ENCODE peak calls at places on chromosomes 1 and 21, in five cellular contexts. One of them, this sample, is unnamed.

GRCh38 chr1:48099011-48099550 is 101.9 kb upstream of the TRABD2B start:
- DNase-seq in CD8-positive, alpha-beta T cell: no peak
- DNase-seq in left ventricle myocardium inferior: no peak
- DNase-seq in SJSA1: no peak
- DNase-seq in A549: no peak
- DNase-seq in this sample: no peak

GRCh38 chr1:29789221-29789909 is 553.0 kb downstream of the PTPRU start:
- DNase-seq in SJSA1: no peak
- DNase-seq in left ventricle myocardium inferior: no peak
- DNase-seq in CD8-positive, alpha-beta T cell: no peak
- DNase-seq in A549: no peak
- DNase-seq in this sample: no peak

GRCh38 chr1:232059726-232060360 is 433.3 kb downstream of the DISC1 start:
- DNase-seq in CD8-positive, alpha-beta T cell: no peak
- DNase-seq in left ventricle myocardium inferior: no peak
- DNase-seq in A549: no peak
- DNase-seq in SJSA1: no peak
- DNase-seq in this sample: no peak

GRCh38 chr1:155339515-155340111 is 18.9 kb downstream of the RUSC1 start:
- DNase-seq in SJSA1: no peak
- DNase-seq in left ventricle myocardium inferior: no peak
- DNase-seq in A549: no peak
- DNase-seq in CD8-positive, alpha-beta T cell: no peak
- DNase-seq in this sample: no peak

GRCh38 chr1:52552505-52553371 is at the start of gene TUT4:
- DNase-seq in CD8-positive, alpha-beta T cell: peak; percentile 73
- DNase-seq in SJSA1: peak; percentile 86
- DNase-seq in left ventricle myocardium inferior: peak; percentile 80
- DNase-seq in A549: peak; percentile 83
- DNase-seq in this sample: peak; percentile 90

GRCh38 chr1:157770442-157771043 is 6.4 kb downstream of the FCRL2 start:
- DNase-seq in left ventricle myocardium inferior: no peak
- DNase-seq in A549: peak; percentile 10
- DNase-seq in CD8-positive, alpha-beta T cell: no peak
- DNase-seq in SJSA1: no peak
- DNase-seq in this sample: no peak

GRCh38 chr1:148385371-148386030 is 97.6 kb downstream of the PPIAL4G start:
- DNase-seq in A549: no peak
- DNase-seq in left ventricle myocardium inferior: no peak
- DNase-seq in SJSA1: no peak
- DNase-seq in CD8-positive, alpha-beta T cell: no peak
- DNase-seq in this sample: no peak

GRCh38 chr1:52365091-52365745 is 787 bp downstream of the CC2D1B start:
- DNase-seq in A549: peak; percentile 60
- DNase-seq in left ventricle myocardium inferior: peak; percentile 52
- DNase-seq in SJSA1: peak; percentile 74
- DNase-seq in CD8-positive, alpha-beta T cell: peak; percentile 19
- DNase-seq in this sample: peak; percentile 70

GRCh38 chr1:106022312-106022902 is 1034.1 kb upstream of the PRMT6 start:
- DNase-seq in A549: no peak
- DNase-seq in SJSA1: no peak
- DNase-seq in left ventricle myocardium inferior: no peak
- DNase-seq in CD8-positive, alpha-beta T cell: no peak
- DNase-seq in this sample: no peak

GRCh38 chr1:119660253-119661078 is 12.4 kb upstream of the ZNF697 start:
- DNase-seq in A549: no peak
- DNase-seq in SJSA1: no peak
- DNase-seq in left ventricle myocardium inferior: no peak
- DNase-seq in CD8-positive, alpha-beta T cell: no peak
- DNase-seq in this sample: no peak

GRCh38 chr1:41953291-41953690 is 34.6 kb upstream of the HIVEP3 start:
- DNase-seq in SJSA1: no peak
- DNase-seq in A549: no peak
- DNase-seq in CD8-positive, alpha-beta T cell: no peak
- DNase-seq in left ventricle myocardium inferior: no peak
- DNase-seq in this sample: no peak

GRCh38 chr1:70675737-70676156 is 264.7 kb downstream of the CTH start:
- DNase-seq in left ventricle myocardium inferior: no peak
- DNase-seq in CD8-positive, alpha-beta T cell: no peak
- DNase-seq in A549: no peak
- DNase-seq in SJSA1: no peak
- DNase-seq in this sample: no peak

GRCh38 chr21:26595971-26596370 is 22.9 kb upstream of the CYYR1 start:
- DNase-seq in CD8-positive, alpha-beta T cell: no peak
- DNase-seq in left ventricle myocardium inferior: no peak
- DNase-seq in A549: no peak
- DNase-seq in SJSA1: no peak
- DNase-seq in this sample: no peak

GRCh38 chr1:66980745-66981367 is 56.1 kb downstream of the MIER1 start:
- DNase-seq in SJSA1: no peak
- DNase-seq in A549: peak; percentile 16
- DNase-seq in CD8-positive, alpha-beta T cell: no peak
- DNase-seq in left ventricle myocardium inferior: no peak
- DNase-seq in this sample: no peak

GRCh38 chr1:41580520-41581172 is 96.2 kb upstream of the EDN2 start:
- DNase-seq in CD8-positive, alpha-beta T cell: no peak
- DNase-seq in left ventricle myocardium inferior: no peak
- DNase-seq in SJSA1: no peak
- DNase-seq in A549: no peak
- DNase-seq in this sample: no peak

GRCh38 chr1:87927391-87928073 is 598.9 kb downstream of the LMO4 start:
- DNase-seq in CD8-positive, alpha-beta T cell: no peak
- DNase-seq in left ventricle myocardium inferior: no peak
- DNase-seq in SJSA1: no peak
- DNase-seq in A549: no peak
- DNase-seq in this sample: no peak

GRCh38 chr1:209835782-209836298 is 8.1 kb downstream of the UTP25 start:
- DNase-seq in left ventricle myocardium inferior: no peak
- DNase-seq in A549: no peak
- DNase-seq in SJSA1: no peak
- DNase-seq in CD8-positive, alpha-beta T cell: no peak
- DNase-seq in this sample: no peak

GRCh38 chr1:160205974-160206369 is 788 bp downstream of the PEA15 start:
- DNase-seq in A549: peak; percentile 48
- DNase-seq in left ventricle myocardium inferior: peak; percentile 33
- DNase-seq in SJSA1: peak; percentile 81
- DNase-seq in CD8-positive, alpha-beta T cell: peak; percentile 52
- DNase-seq in this sample: peak; percentile 57

GRCh38 chr1:88650676-88651418 is 33.2 kb upstream of the PKN2 start:
- DNase-seq in left ventricle myocardium inferior: no peak
- DNase-seq in SJSA1: no peak
- DNase-seq in A549: no peak
- DNase-seq in CD8-positive, alpha-beta T cell: no peak
- DNase-seq in this sample: no peak

GRCh38 chr1:41739061-41739955 is 179.4 kb downstream of the HIVEP3 start:
- DNase-seq in left ventricle myocardium inferior: peak; percentile 71
- DNase-seq in CD8-positive, alpha-beta T cell: peak; percentile 61
- DNase-seq in SJSA1: peak; percentile 91
- DNase-seq in A549: no peak
- DNase-seq in this sample: peak; percentile 27

GRCh38 chr1:101219919-101220695 is 16.7 kb upstream of the S1PR1 start:
- DNase-seq in left ventricle myocardium inferior: peak; percentile 55
- DNase-seq in A549: no peak
- DNase-seq in SJSA1: peak; percentile 70
- DNase-seq in CD8-positive, alpha-beta T cell: no peak
- DNase-seq in this sample: no peak

GRCh38 chr1:7621334-7622219 is 149.5 kb upstream of the VAMP3 start:
- DNase-seq in SJSA1: no peak
- DNase-seq in CD8-positive, alpha-beta T cell: no peak
- DNase-seq in A549: no peak
- DNase-seq in left ventricle myocardium inferior: no peak
- DNase-seq in this sample: peak; percentile 7

GRCh38 chr1:242178924-242179708 is 180.2 kb upstream of the MAP1LC3C start:
- DNase-seq in CD8-positive, alpha-beta T cell: no peak
- DNase-seq in SJSA1: no peak
- DNase-seq in left ventricle myocardium inferior: no peak
- DNase-seq in A549: no peak
- DNase-seq in this sample: no peak

GRCh38 chr1:57079454-57080157 is 113.8 kb upstream of the C8B start:
- DNase-seq in SJSA1: no peak
- DNase-seq in CD8-positive, alpha-beta T cell: no peak
- DNase-seq in A549: peak; percentile 2
- DNase-seq in left ventricle myocardium inferior: no peak
- DNase-seq in this sample: no peak

GRCh38 chr1:172040466-172040865 is 199.2 kb downstream of the DNM3 start:
- DNase-seq in SJSA1: peak; percentile 66
- DNase-seq in left ventricle myocardium inferior: no peak
- DNase-seq in CD8-positive, alpha-beta T cell: no peak
- DNase-seq in A549: peak; percentile 38
- DNase-seq in this sample: no peak

GRCh38 chr1:150066838-150067183 is 765 bp upstream of the VPS45 start:
- DNase-seq in A549: no peak
- DNase-seq in left ventricle myocardium inferior: peak; percentile 47
- DNase-seq in SJSA1: peak; percentile 60
- DNase-seq in CD8-positive, alpha-beta T cell: peak; percentile 35
- DNase-seq in this sample: no peak

GRCh38 chr1:112544011-112544688 is 35.4 kb downstream of the WNT2B start:
- DNase-seq in SJSA1: peak; percentile 59
- DNase-seq in left ventricle myocardium inferior: no peak
- DNase-seq in A549: peak; percentile 76
- DNase-seq in CD8-positive, alpha-beta T cell: no peak
- DNase-seq in this sample: no peak

GRCh38 chr1:53341521-53341895 is 13.6 kb upstream of the LRP8 start:
- DNase-seq in SJSA1: peak; percentile 35
- DNase-seq in CD8-positive, alpha-beta T cell: peak; percentile 2
- DNase-seq in A549: no peak
- DNase-seq in left ventricle myocardium inferior: no peak
- DNase-seq in this sample: no peak

GRCh38 chr1:41498809-41499208 is 14.3 kb upstream of the EDN2 start:
- DNase-seq in A549: peak; percentile 48
- DNase-seq in CD8-positive, alpha-beta T cell: no peak
- DNase-seq in left ventricle myocardium inferior: peak; percentile 80
- DNase-seq in SJSA1: peak; percentile 79
- DNase-seq in this sample: no peak

GRCh38 chr1:225207791-225208190 is 220.0 kb downstream of the LBR start:
- DNase-seq in A549: no peak
- DNase-seq in left ventricle myocardium inferior: no peak
- DNase-seq in CD8-positive, alpha-beta T cell: no peak
- DNase-seq in SJSA1: no peak
- DNase-seq in this sample: no peak

GRCh38 chr1:86155061-86155806 is 1.3 kb downstream of the COL24A1 start:
- DNase-seq in SJSA1: no peak
- DNase-seq in CD8-positive, alpha-beta T cell: no peak
- DNase-seq in A549: no peak
- DNase-seq in left ventricle myocardium inferior: peak; percentile 22
- DNase-seq in this sample: no peak
- H3K4me3 ChIP-seq in SJSA1: no peak overlapping the region
- H3K4me3 ChIP-seq in CD8-positive, alpha-beta T cell: no peak overlapping the region
- H3K4me3 ChIP-seq in A549: no peak overlapping the region
- H3K4me3 ChIP-seq in left ventricle myocardium inferior: peak overlapping the region; percentile 61
- H3K4me3 ChIP-seq in this sample: peak overlapping the region; percentile 33

GRCh38 chr1:183101081-183101480 is 77.9 kb downstream of the LAMC1 start:
- DNase-seq in A549: no peak
- DNase-seq in CD8-positive, alpha-beta T cell: no peak
- DNase-seq in left ventricle myocardium inferior: no peak
- DNase-seq in SJSA1: no peak
- DNase-seq in this sample: no peak
- H3K4me1 ChIP-seq in A549: peaks cover 28% of the 10 kb centered on the region
- H3K4me1 ChIP-seq in CD8-positive, alpha-beta T cell: no peaks in the 10 kb centered on the region
- H3K4me1 ChIP-seq in left ventricle myocardium inferior: peaks cover 99% of the 10 kb centered on the region
- H3K4me1 ChIP-seq in SJSA1: peaks cover 28% of the 10 kb centered on the region
- H3K4me1 ChIP-seq in this sample: peaks cover 21% of the 10 kb centered on the region

DNA sequence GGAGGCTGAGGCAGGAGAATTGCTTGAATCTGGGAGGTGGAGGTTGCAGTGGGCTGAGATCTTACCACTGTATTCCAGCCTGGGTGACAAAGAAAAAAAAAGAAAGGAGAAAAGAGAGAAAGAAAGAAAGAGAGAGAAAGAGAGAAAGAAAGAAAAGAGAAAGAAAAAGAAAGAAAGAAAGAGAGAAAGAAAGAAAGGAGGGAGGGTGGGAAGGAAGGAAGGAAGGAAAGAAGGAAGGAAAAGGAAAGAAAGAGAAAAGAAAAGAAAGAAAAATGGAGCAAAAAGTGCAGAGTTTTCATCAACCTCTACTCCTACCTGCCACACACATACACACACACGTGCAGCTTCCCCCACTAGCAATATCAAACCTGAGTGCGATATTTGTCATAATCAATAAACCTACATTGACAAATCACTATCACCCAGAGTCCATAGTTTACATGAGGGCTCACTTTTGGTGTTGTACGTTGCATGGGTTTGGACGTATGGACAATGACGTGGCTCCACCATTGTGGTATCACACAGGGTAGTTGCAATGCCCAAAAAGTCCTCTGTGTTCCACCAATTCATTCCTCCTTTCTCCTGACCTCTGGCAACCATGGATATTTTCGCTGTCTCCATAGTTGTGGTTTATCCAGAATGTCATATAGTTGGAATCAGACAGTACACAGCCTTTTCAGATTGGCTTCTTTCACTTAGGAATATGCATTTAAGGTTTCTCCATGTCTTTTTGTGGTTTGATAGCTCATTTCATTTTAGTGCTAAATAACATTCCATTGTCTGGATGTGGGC is 36.5 kb downstream of the EVA1C start:
- DNase-seq in left ventricle myocardium inferior: no peak
- DNase-seq in SJSA1: no peak
- DNase-seq in CD8-positive, alpha-beta T cell: no peak
- DNase-seq in A549: no peak
- DNase-seq in this sample: no peak
- H3K4me3 ChIP-seq in left ventricle myocardium inferior: no peak overlapping the region
- H3K4me3 ChIP-seq in SJSA1: no peak overlapping the region
- H3K4me3 ChIP-seq in CD8-positive, alpha-beta T cell: no peak overlapping the region
- H3K4me3 ChIP-seq in A549: no peak overlapping the region
- H3K4me3 ChIP-seq in this sample: no peak overlapping the region

GRCh38 chr1:206690516-206690915 is 5.8 kb downstream of the MAPKAPK2 start:
- DNase-seq in CD8-positive, alpha-beta T cell: no peak
- DNase-seq in A549: no peak
- DNase-seq in SJSA1: no peak
- DNase-seq in left ventricle myocardium inferior: peak; percentile 74
- DNase-seq in this sample: no peak

GRCh38 chr1:206693029-206693428 is 8.3 kb downstream of the MAPKAPK2 start:
- DNase-seq in left ventricle myocardium inferior: peak; percentile 90
- DNase-seq in SJSA1: peak; percentile 72
- DNase-seq in A549: no peak
- DNase-seq in CD8-positive, alpha-beta T cell: no peak
- DNase-seq in this sample: peak; percentile 78

GRCh38 chr1:206693592-206693991 is 8.9 kb downstream of the MAPKAPK2 start:
- DNase-seq in left ventricle myocardium inferior: no peak
- DNase-seq in CD8-positive, alpha-beta T cell: no peak
- DNase-seq in A549: no peak
- DNase-seq in SJSA1: no peak
- DNase-seq in this sample: no peak

GRCh38 chr1:206694151-206694550 is 9.4 kb downstream of the MAPKAPK2 start:
- DNase-seq in SJSA1: no peak
- DNase-seq in left ventricle myocardium inferior: no peak
- DNase-seq in CD8-positive, alpha-beta T cell: no peak
- DNase-seq in A549: no peak
- DNase-seq in this sample: no peak

DNA sequence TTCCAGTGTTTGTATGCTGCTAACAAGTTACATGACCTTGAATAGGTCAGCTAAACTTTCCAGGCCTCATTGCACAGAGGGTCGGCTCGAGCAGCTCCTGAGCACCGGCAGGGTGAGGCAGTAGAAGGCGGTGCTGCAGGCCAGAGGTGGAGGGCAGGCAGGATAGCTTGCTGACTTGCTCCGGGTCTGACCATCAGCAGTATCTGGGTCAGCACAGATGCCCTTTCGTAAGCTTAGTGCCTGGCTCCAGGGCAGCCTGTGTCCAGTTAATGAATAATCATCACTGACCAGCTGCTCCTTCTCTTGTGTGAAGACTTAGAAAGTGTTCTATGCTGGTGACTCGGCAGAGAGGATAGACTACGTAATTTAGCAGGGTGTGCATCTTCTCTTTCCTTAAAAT is 6.9 kb downstream of the MAPKAPK2 start:
- DNase-seq in CD8-positive, alpha-beta T cell: no peak
- DNase-seq in A549: no peak
- DNase-seq in SJSA1: no peak
- DNase-seq in left ventricle myocardium inferior: no peak
- DNase-seq in this sample: peak; percentile 36
- H3K4me1 ChIP-seq in CD8-positive, alpha-beta T cell: peaks cover 30% of the 10 kb centered on the region
- H3K4me1 ChIP-seq in A549: peaks cover 82% of the 10 kb centered on the region
- H3K4me1 ChIP-seq in SJSA1: peaks cover 67% of the 10 kb centered on the region
- H3K4me1 ChIP-seq in left ventricle myocardium inferior: peaks cover 100% of the 10 kb centered on the region
- H3K4me1 ChIP-seq in this sample: peaks cover 48% of the 10 kb centered on the region

This sample was measured in ovary.